ENCODE peak calls at places on chromosomes 12 and 14, in nine cellular contexts. One of them, this sample, is unnamed.

GRCh38 chr12:82682851-82683261 is 3.9 kb upstream of the TMTC2 start:
- DNase-seq in CD4-positive, alpha-beta memory T cell: no peak
- DNase-seq in fibroblast of lung: no peak
- DNase-seq in right lobe of liver: no peak
- DNase-seq in A673: no peak
- DNase-seq in pancreas: no peak
- DNase-seq in aorta: no peak
- DNase-seq in suprapubic skin: no peak
- DNase-seq in OCI-LY7: peak; percentile 54
- DNase-seq in this sample: no peak

GRCh38 chr12:99609455-99610181 is 37.9 kb upstream of the GARIN6 start:
- DNase-seq in CD4-positive, alpha-beta memory T cell: no peak
- DNase-seq in fibroblast of lung: no peak
- DNase-seq in right lobe of liver: no peak
- DNase-seq in A673: no peak
- DNase-seq in pancreas: no peak
- DNase-seq in aorta: no peak
- DNase-seq in suprapubic skin: no peak
- DNase-seq in OCI-LY7: no peak
- DNase-seq in this sample: no peak

GRCh38 chr14:22379727-22380126 is 209.3 kb downstream of the DAD1 start:
- DNase-seq in CD4-positive, alpha-beta memory T cell: no peak
- DNase-seq in fibroblast of lung: peak; percentile 88
- DNase-seq in right lobe of liver: no peak
- DNase-seq in A673: no peak
- DNase-seq in pancreas: no peak
- DNase-seq in aorta: no peak
- DNase-seq in suprapubic skin: no peak
- DNase-seq in OCI-LY7: no peak
- DNase-seq in this sample: no peak

GRCh38 chr14:68843471-68844209 is 50.8 kb upstream of the ZFP36L1 start:
- DNase-seq in CD4-positive, alpha-beta memory T cell: peak; percentile 61
- DNase-seq in fibroblast of lung: peak; percentile 53
- DNase-seq in right lobe of liver: peak; percentile 75
- DNase-seq in A673: peak; percentile 78
- DNase-seq in pancreas: peak; percentile 82
- DNase-seq in aorta: peak; percentile 87
- DNase-seq in suprapubic skin: peak; percentile 93
- DNase-seq in OCI-LY7: peak; percentile 70
- DNase-seq in this sample: peak; percentile 72

GRCh38 chr14:74424606-74425005 is 1.4 kb downstream of the SYNDIG1L start:
- DNase-seq in CD4-positive, alpha-beta memory T cell: no peak
- DNase-seq in fibroblast of lung: no peak
- DNase-seq in right lobe of liver: no peak
- DNase-seq in A673: no peak
- DNase-seq in pancreas: no peak
- DNase-seq in aorta: no peak
- DNase-seq in suprapubic skin: no peak
- DNase-seq in OCI-LY7: no peak
- DNase-seq in this sample: no peak

GRCh38 chr12:132157733-132158409 is 13.6 kb downstream of the NOC4L start:
- DNase-seq in CD4-positive, alpha-beta memory T cell: no peak
- DNase-seq in fibroblast of lung: no peak
- DNase-seq in right lobe of liver: no peak
- DNase-seq in A673: no peak
- DNase-seq in pancreas: no peak
- DNase-seq in aorta: no peak
- DNase-seq in suprapubic skin: no peak
- DNase-seq in OCI-LY7: no peak
- DNase-seq in this sample: no peak

GRCh38 chr12:74111688-74112360 is 425.8 kb upstream of the ATXN7L3B start:
- DNase-seq in CD4-positive, alpha-beta memory T cell: no peak
- DNase-seq in fibroblast of lung: peak; percentile 5
- DNase-seq in right lobe of liver: no peak
- DNase-seq in A673: peak; percentile 51
- DNase-seq in pancreas: no peak
- DNase-seq in aorta: no peak
- DNase-seq in suprapubic skin: no peak
- DNase-seq in OCI-LY7: peak; percentile 11
- DNase-seq in this sample: no peak

GRCh38 chr12:89160716-89161123 is 191.6 kb downstream of the DUSP6 start:
- DNase-seq in CD4-positive, alpha-beta memory T cell: no peak
- DNase-seq in fibroblast of lung: peak; percentile 84
- DNase-seq in right lobe of liver: peak; percentile 42
- DNase-seq in A673: peak; percentile 93
- DNase-seq in pancreas: peak; percentile 8
- DNase-seq in aorta: peak; percentile 73
- DNase-seq in suprapubic skin: peak; percentile 76
- DNase-seq in OCI-LY7: no peak
- DNase-seq in this sample: no peak

GRCh38 chr14:91078095-91078737 is 17.8 kb upstream of the RPS6KA5 start:
- DNase-seq in CD4-positive, alpha-beta memory T cell: peak; percentile 83
- DNase-seq in fibroblast of lung: no peak
- DNase-seq in right lobe of liver: no peak
- DNase-seq in A673: no peak
- DNase-seq in pancreas: no peak
- DNase-seq in aorta: no peak
- DNase-seq in suprapubic skin: no peak
- DNase-seq in OCI-LY7: no peak
- DNase-seq in this sample: no peak

GRCh38 chr14:71716371-71716770 is 215.9 kb upstream of the RGS6 start:
- DNase-seq in CD4-positive, alpha-beta memory T cell: no peak
- DNase-seq in fibroblast of lung: peak; percentile 88
- DNase-seq in right lobe of liver: no peak
- DNase-seq in A673: no peak
- DNase-seq in pancreas: no peak
- DNase-seq in aorta: no peak
- DNase-seq in suprapubic skin: no peak
- DNase-seq in OCI-LY7: no peak
- DNase-seq in this sample: no peak

GRCh38 chr12:116293687-116294463 is 16.4 kb upstream of the MED13L start:
- DNase-seq in CD4-positive, alpha-beta memory T cell: no peak
- DNase-seq in fibroblast of lung: no peak
- DNase-seq in right lobe of liver: no peak
- DNase-seq in A673: no peak
- DNase-seq in pancreas: no peak
- DNase-seq in aorta: no peak
- DNase-seq in suprapubic skin: no peak
- DNase-seq in OCI-LY7: no peak
- DNase-seq in this sample: no peak
- H3K4me1 ChIP-seq in CD4-positive, alpha-beta memory T cell: no peaks in the 10 kb centered on the region
- H3K4me1 ChIP-seq in fibroblast of lung: no peaks in the 10 kb centered on the region
- H3K4me1 ChIP-seq in right lobe of liver: no peaks in the 10 kb centered on the region
- H3K4me1 ChIP-seq in A673: peaks cover 10% of the 10 kb centered on the region
- H3K4me1 ChIP-seq in pancreas: no peaks in the 10 kb centered on the region
- H3K4me1 ChIP-seq in aorta: no peaks in the 10 kb centered on the region
- H3K4me1 ChIP-seq in suprapubic skin: peaks cover 7% of the 10 kb centered on the region
- H3K4me1 ChIP-seq in OCI-LY7: no peaks in the 10 kb centered on the region
- H3K4me1 ChIP-seq in this sample: no peaks in the 10 kb centered on the region

DNA sequence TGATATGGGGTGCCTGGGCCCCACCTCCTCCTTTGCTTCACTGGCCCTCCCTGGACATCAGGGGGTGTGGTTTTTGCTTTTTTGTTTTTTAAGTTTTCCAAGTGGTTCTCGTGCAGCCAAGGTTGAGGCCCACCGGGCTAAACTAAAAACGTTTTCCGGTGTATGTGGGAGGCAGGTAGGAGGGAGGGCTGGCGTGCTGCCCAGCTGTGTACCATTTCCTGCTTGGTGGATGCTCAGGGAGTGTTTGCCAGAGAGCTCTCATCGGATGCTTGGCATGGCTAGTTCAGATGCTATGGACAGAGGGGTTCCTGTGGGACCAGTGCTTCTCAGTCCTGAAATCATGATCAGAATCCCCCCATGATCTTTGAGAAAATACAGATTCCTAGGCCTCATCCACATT is 246.4 kb downstream of the CACNA1C start:
- DNase-seq in CD4-positive, alpha-beta memory T cell: no peak
- DNase-seq in fibroblast of lung: no peak
- DNase-seq in right lobe of liver: no peak
- DNase-seq in A673: no peak
- DNase-seq in pancreas: no peak
- DNase-seq in aorta: no peak
- DNase-seq in suprapubic skin: no peak
- DNase-seq in OCI-LY7: peak; percentile 71
- DNase-seq in this sample: no peak
- H3K36me3 ChIP-seq in CD4-positive, alpha-beta memory T cell: no peaks in the 10 kb centered on the region
- H3K36me3 ChIP-seq in fibroblast of lung: no peaks in the 10 kb centered on the region
- H3K36me3 ChIP-seq in right lobe of liver: no peaks in the 10 kb centered on the region
- H3K36me3 ChIP-seq in A673: no peaks in the 10 kb centered on the region
- H3K36me3 ChIP-seq in pancreas: no peaks in the 10 kb centered on the region
- H3K36me3 ChIP-seq in aorta: no peaks in the 10 kb centered on the region
- H3K36me3 ChIP-seq in suprapubic skin: no peaks in the 10 kb centered on the region
- H3K36me3 ChIP-seq in OCI-LY7: no peaks in the 10 kb centered on the region
- H3K36me3 ChIP-seq in this sample: no peaks in the 10 kb centered on the region

GRCh38 chr12:108302034-108302433 is 37.1 kb downstream of the CMKLR1 start:
- DNase-seq in CD4-positive, alpha-beta memory T cell: peak; percentile 22
- DNase-seq in fibroblast of lung: no peak
- DNase-seq in right lobe of liver: no peak
- DNase-seq in A673: no peak
- DNase-seq in pancreas: no peak
- DNase-seq in aorta: no peak
- DNase-seq in suprapubic skin: no peak
- DNase-seq in OCI-LY7: no peak
- DNase-seq in this sample: no peak

GRCh38 chr12:108299980-108300696 is 39.0 kb downstream of the CMKLR1 start:
- DNase-seq in CD4-positive, alpha-beta memory T cell: no peak
- DNase-seq in fibroblast of lung: no peak
- DNase-seq in right lobe of liver: no peak
- DNase-seq in A673: no peak
- DNase-seq in pancreas: no peak
- DNase-seq in aorta: no peak
- DNase-seq in suprapubic skin: no peak
- DNase-seq in OCI-LY7: no peak
- DNase-seq in this sample: no peak

GRCh38 chr12:108304633-108305032 is 34.5 kb downstream of the CMKLR1 start:
- DNase-seq in CD4-positive, alpha-beta memory T cell: no peak
- DNase-seq in fibroblast of lung: peak; percentile 10
- DNase-seq in right lobe of liver: no peak
- DNase-seq in A673: no peak
- DNase-seq in pancreas: peak; percentile 20
- DNase-seq in aorta: no peak
- DNase-seq in suprapubic skin: no peak
- DNase-seq in OCI-LY7: no peak
- DNase-seq in this sample: no peak

GRCh38 chr12:108301346-108301745 is 37.8 kb downstream of the CMKLR1 start:
- DNase-seq in CD4-positive, alpha-beta memory T cell: no peak
- DNase-seq in fibroblast of lung: no peak
- DNase-seq in right lobe of liver: no peak
- DNase-seq in A673: no peak
- DNase-seq in pancreas: no peak
- DNase-seq in aorta: no peak
- DNase-seq in suprapubic skin: no peak
- DNase-seq in OCI-LY7: no peak
- DNase-seq in this sample: no peak

DNA sequence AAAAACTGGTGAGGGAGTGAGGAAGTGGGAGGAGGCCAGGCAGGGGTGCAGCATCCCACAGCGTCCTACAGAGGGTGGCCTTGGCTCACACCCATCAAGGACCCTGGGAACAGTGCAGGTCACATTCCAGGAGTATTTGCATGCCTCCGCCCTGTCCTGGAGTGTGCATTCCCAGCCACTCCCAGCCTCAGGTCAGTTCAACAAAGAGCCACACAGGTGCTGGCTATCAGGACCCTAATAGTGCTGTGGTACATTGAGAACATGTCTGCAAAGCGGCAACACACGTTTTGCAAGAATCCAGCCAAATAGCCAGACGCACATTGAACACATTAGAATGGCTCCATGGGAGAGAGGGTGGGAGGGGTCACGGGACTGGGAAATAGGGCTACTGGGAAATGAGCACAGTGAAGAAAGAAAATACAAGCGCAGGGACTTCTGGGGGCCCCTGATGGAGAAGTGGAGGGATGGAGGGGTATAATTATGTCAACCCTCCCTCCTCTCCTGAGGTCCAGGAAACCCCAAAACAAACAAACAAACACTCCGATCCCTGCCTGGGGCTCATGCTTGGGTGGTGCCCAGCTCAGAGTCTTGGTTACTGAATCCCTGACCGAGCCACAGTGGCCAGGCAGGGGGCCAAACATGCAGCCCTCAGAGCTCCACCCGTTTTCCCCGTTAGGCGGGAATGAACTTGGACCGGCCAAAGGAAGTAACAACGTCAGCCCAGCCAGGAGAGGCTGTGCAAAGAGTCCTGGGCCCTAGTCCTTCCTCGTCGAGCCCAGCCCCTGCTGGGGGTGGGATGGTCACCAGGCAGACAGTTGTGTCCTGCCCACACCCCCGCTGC is 36.4 kb downstream of the CMKLR1 start:
- DNase-seq in CD4-positive, alpha-beta memory T cell: no peak
- DNase-seq in fibroblast of lung: peak; percentile 34
- DNase-seq in right lobe of liver: peak; percentile 44
- DNase-seq in A673: no peak
- DNase-seq in pancreas: peak; percentile 61
- DNase-seq in aorta: peak; percentile 91
- DNase-seq in suprapubic skin: peak; percentile 93
- DNase-seq in OCI-LY7: no peak
- DNase-seq in this sample: no peak
- H3K4me1 ChIP-seq in CD4-positive, alpha-beta memory T cell: peaks cover 68% of the 10 kb centered on the region
- H3K4me1 ChIP-seq in fibroblast of lung: peaks cover 6% of the 10 kb centered on the region
- H3K4me1 ChIP-seq in right lobe of liver: no peaks in the 10 kb centered on the region
- H3K4me1 ChIP-seq in A673: no peaks in the 10 kb centered on the region
- H3K4me1 ChIP-seq in pancreas: peaks cover 14% of the 10 kb centered on the region
- H3K4me1 ChIP-seq in aorta: peaks cover 11% of the 10 kb centered on the region
- H3K4me1 ChIP-seq in suprapubic skin: peaks cover 67% of the 10 kb centered on the region
- H3K4me1 ChIP-seq in OCI-LY7: no peaks in the 10 kb centered on the region
- H3K4me1 ChIP-seq in this sample: no peaks in the 10 kb centered on the region

GRCh38 chr12:113226696-113227095 is 5.4 kb downstream of the TPCN1 start:
- DNase-seq in CD4-positive, alpha-beta memory T cell: no peak
- DNase-seq in fibroblast of lung: no peak
- DNase-seq in right lobe of liver: no peak
- DNase-seq in A673: no peak
- DNase-seq in pancreas: no peak
- DNase-seq in aorta: peak; percentile 35
- DNase-seq in suprapubic skin: no peak
- DNase-seq in OCI-LY7: no peak
- DNase-seq in this sample: no peak
- H3K36me3 ChIP-seq in CD4-positive, alpha-beta memory T cell: no peaks in the 10 kb centered on the region
- H3K36me3 ChIP-seq in fibroblast of lung: peaks cover 10% of the 10 kb centered on the region
- H3K36me3 ChIP-seq in right lobe of liver: peaks cover 7% of the 10 kb centered on the region
- H3K36me3 ChIP-seq in A673: peaks cover 13% of the 10 kb centered on the region
- H3K36me3 ChIP-seq in pancreas: peaks cover 43% of the 10 kb centered on the region
- H3K36me3 ChIP-seq in aorta: no peaks in the 10 kb centered on the region
- H3K36me3 ChIP-seq in suprapubic skin: peaks cover 32% of the 10 kb centered on the region
- H3K36me3 ChIP-seq in OCI-LY7: peaks cover 61% of the 10 kb centered on the region
- H3K36me3 ChIP-seq in this sample: peaks cover 13% of the 10 kb centered on the region

This sample was measured in naive thymus-derived CD4-positive, alpha-beta T cell.